ENCODE peak calls at places on chromosomes 11 and 22, in four cellular contexts. One of them, this sample, is unnamed.

GRCh38 chr22:32796865-32797573 is 4.5 kb upstream of the TIMP3 start:
- DNase-seq in left ventricle myocardium superior: peak
- DNase-seq in COR-L47: no peak
- DNase-seq in HFFc6: peak
- DNase-seq in this sample: peak

GRCh38 chr11:125275905-125276634 is 111.5 kb downstream of the PKNOX2 start:
- DNase-seq in left ventricle myocardium superior: no peak
- DNase-seq in COR-L47: peak
- DNase-seq in HFFc6: no peak
- DNase-seq in this sample: no peak

GRCh38 chr11:128625316-128625715 is 38.0 kb upstream of the ETS1 start:
- DNase-seq in left ventricle myocardium superior: no peak
- DNase-seq in COR-L47: no peak
- DNase-seq in HFFc6: no peak
- DNase-seq in this sample: no peak

GRCh38 chr11:2574553-2575535 is 125.0 kb downstream of the KCNQ1OT1 start:
- DNase-seq in left ventricle myocardium superior: peak
- DNase-seq in COR-L47: peak
- DNase-seq in HFFc6: no peak
- DNase-seq in this sample: no peak

GRCh38 chr11:42536961-42537360 is 774.8 kb upstream of the API5 start:
- DNase-seq in left ventricle myocardium superior: no peak
- DNase-seq in COR-L47: no peak
- DNase-seq in HFFc6: no peak
- DNase-seq in this sample: no peak

GRCh38 chr22:20589614-20590476 is 82.4 kb downstream of the MED15 start:
- DNase-seq in left ventricle myocardium superior: no peak
- DNase-seq in COR-L47: no peak
- DNase-seq in HFFc6: no peak
- DNase-seq in this sample: no peak

GRCh38 chr11:27416568-27417176 is 53.7 kb upstream of the CCDC34 start:
- DNase-seq in left ventricle myocardium superior: no peak
- DNase-seq in COR-L47: no peak
- DNase-seq in HFFc6: no peak
- DNase-seq in this sample: no peak

GRCh38 chr22:28105396-28105795 is 186.3 kb upstream of the PITPNB start:
- DNase-seq in left ventricle myocardium superior: no peak
- DNase-seq in COR-L47: no peak
- DNase-seq in HFFc6: no peak
- DNase-seq in this sample: no peak

GRCh38 chr11:75288846-75289760 is 48.5 kb downstream of the TPBGL start:
- DNase-seq in left ventricle myocardium superior: peak
- DNase-seq in COR-L47: no peak
- DNase-seq in HFFc6: no peak
- DNase-seq in this sample: no peak

GRCh38 chr11:64206457-64207246 is at the start of gene FERMT3:
- DNase-seq in left ventricle myocardium superior: peak
- DNase-seq in COR-L47: no peak
- DNase-seq in HFFc6: no peak
- DNase-seq in this sample: peak

GRCh38 chr11:43944761-43945311 is 2.4 kb downstream of the C11orf96 start:
- DNase-seq in left ventricle myocardium superior: peak
- DNase-seq in COR-L47: no peak
- DNase-seq in HFFc6: no peak
- DNase-seq in this sample: peak